ENCODE peak calls at places on chromosomes 6 and 20, in seven cellular contexts. One of them, this sample, is unnamed.

GRCh38 chr20:59955131-59955796 is 3.0 kb upstream of the CDH26 start:
- DNase-seq in PC-3: peak; percentile 65
- DNase-seq in neural progenitor cell: peak; percentile 24
- DNase-seq in PC-9: no peak
- DNase-seq in CD4-positive, alpha-beta T cell: no peak
- DNase-seq in left lung: no peak
- DNase-seq in CD14-positive monocyte: no peak
- DNase-seq in this sample: no peak

GRCh38 chr6:163349001-163349680 is 65.4 kb upstream of the QKI start:
- DNase-seq in left lung: no peak
- DNase-seq in neural progenitor cell: no peak
- DNase-seq in CD4-positive, alpha-beta T cell: no peak
- DNase-seq in PC-9: no peak
- DNase-seq in PC-3: no peak
- DNase-seq in CD14-positive monocyte: no peak
- DNase-seq in this sample: no peak

GRCh38 chr6:6604566-6604965 is 16.0 kb downstream of the LY86 start:
- DNase-seq in left lung: no peak
- DNase-seq in neural progenitor cell: no peak
- DNase-seq in PC-3: no peak
- DNase-seq in CD4-positive, alpha-beta T cell: no peak
- DNase-seq in CD14-positive monocyte: no peak
- DNase-seq in PC-9: no peak
- DNase-seq in this sample: no peak

GRCh38 chr6:120652506-120652905 is 681.8 kb downstream of the TBC1D32 start:
- DNase-seq in PC-3: no peak
- DNase-seq in left lung: no peak
- DNase-seq in CD4-positive, alpha-beta T cell: no peak
- DNase-seq in CD14-positive monocyte: no peak
- DNase-seq in PC-9: no peak
- DNase-seq in neural progenitor cell: no peak
- DNase-seq in this sample: no peak

GRCh38 chr20:61749406-61750075 is 316.1 kb downstream of the TAF4 start:
- DNase-seq in left lung: peak; percentile 26
- DNase-seq in CD14-positive monocyte: peak; percentile 15
- DNase-seq in PC-3: no peak
- DNase-seq in CD4-positive, alpha-beta T cell: no peak
- DNase-seq in neural progenitor cell: no peak
- DNase-seq in PC-9: no peak
- DNase-seq in this sample: no peak

GRCh38 chr6:107534762-107535161 is 44.8 kb downstream of the SOBP start:
- DNase-seq in PC-3: no peak
- DNase-seq in left lung: no peak
- DNase-seq in neural progenitor cell: peak; percentile 52
- DNase-seq in CD4-positive, alpha-beta T cell: no peak
- DNase-seq in PC-9: no peak
- DNase-seq in CD14-positive monocyte: no peak
- DNase-seq in this sample: no peak

GRCh38 chr6:85865665-85866372 is 223.1 kb upstream of the SYNCRIP start:
- DNase-seq in PC-9: peak; percentile 14
- DNase-seq in neural progenitor cell: peak; percentile 24
- DNase-seq in left lung: no peak
- DNase-seq in CD4-positive, alpha-beta T cell: no peak
- DNase-seq in CD14-positive monocyte: no peak
- DNase-seq in PC-3: peak; percentile 89
- DNase-seq in this sample: peak; percentile 55

GRCh38 chr6:56040271-56040670 is 164.9 kb upstream of the BMP5 start:
- DNase-seq in CD14-positive monocyte: no peak
- DNase-seq in CD4-positive, alpha-beta T cell: no peak
- DNase-seq in neural progenitor cell: no peak
- DNase-seq in PC-3: peak; percentile 12
- DNase-seq in left lung: no peak
- DNase-seq in PC-9: no peak
- DNase-seq in this sample: peak; percentile 24

GRCh38 chr6:6749791-6750434 is 161.4 kb downstream of the LY86 start:
- DNase-seq in PC-9: peak; percentile 68
- DNase-seq in PC-3: peak; percentile 90
- DNase-seq in CD14-positive monocyte: peak; percentile 85
- DNase-seq in CD4-positive, alpha-beta T cell: peak; percentile 13
- DNase-seq in neural progenitor cell: peak; percentile 49
- DNase-seq in left lung: peak; percentile 83
- DNase-seq in this sample: peak; percentile 73

GRCh38 chr6:26223677-26224546 is 136.7 kb downstream of the HFE start:
- DNase-seq in neural progenitor cell: peak; percentile 87
- DNase-seq in CD14-positive monocyte: no peak
- DNase-seq in PC-3: peak; percentile 93
- DNase-seq in left lung: no peak
- DNase-seq in PC-9: peak; percentile 71
- DNase-seq in CD4-positive, alpha-beta T cell: peak; percentile 51
- DNase-seq in this sample: peak; percentile 94

GRCh38 chr6:36386495-36387439 is 702 bp downstream of the ETV7 start:
- DNase-seq in left lung: peak; percentile 84
- DNase-seq in PC-9: peak; percentile 29
- DNase-seq in CD14-positive monocyte: no peak
- DNase-seq in CD4-positive, alpha-beta T cell: no peak
- DNase-seq in PC-3: peak; percentile 40
- DNase-seq in neural progenitor cell: peak; percentile 61
- DNase-seq in this sample: peak; percentile 48

GRCh38 chr6:137019476-137020272 is 25.1 kb downstream of the IL20RA start:
- DNase-seq in CD14-positive monocyte: no peak
- DNase-seq in left lung: no peak
- DNase-seq in PC-3: no peak
- DNase-seq in neural progenitor cell: no peak
- DNase-seq in CD4-positive, alpha-beta T cell: no peak
- DNase-seq in PC-9: no peak
- DNase-seq in this sample: no peak

GRCh38 chr6:137024172-137024990 is 20.4 kb downstream of the IL20RA start:
- DNase-seq in CD4-positive, alpha-beta T cell: no peak
- DNase-seq in PC-9: no peak
- DNase-seq in CD14-positive monocyte: no peak
- DNase-seq in left lung: no peak
- DNase-seq in PC-3: peak; percentile 84
- DNase-seq in neural progenitor cell: no peak
- DNase-seq in this sample: peak; percentile 54

GRCh38 chr6:137016366-137016765 is 28.4 kb downstream of the IL20RA start:
- DNase-seq in left lung: no peak
- DNase-seq in PC-9: no peak
- DNase-seq in neural progenitor cell: no peak
- DNase-seq in CD14-positive monocyte: no peak
- DNase-seq in PC-3: no peak
- DNase-seq in CD4-positive, alpha-beta T cell: no peak
- DNase-seq in this sample: no peak

GRCh38 chr6:137015943-137016342 is 28.8 kb downstream of the IL20RA start:
- DNase-seq in PC-3: no peak
- DNase-seq in CD14-positive monocyte: no peak
- DNase-seq in PC-9: no peak
- DNase-seq in CD4-positive, alpha-beta T cell: no peak
- DNase-seq in left lung: no peak
- DNase-seq in neural progenitor cell: no peak
- DNase-seq in this sample: no peak

DNA sequence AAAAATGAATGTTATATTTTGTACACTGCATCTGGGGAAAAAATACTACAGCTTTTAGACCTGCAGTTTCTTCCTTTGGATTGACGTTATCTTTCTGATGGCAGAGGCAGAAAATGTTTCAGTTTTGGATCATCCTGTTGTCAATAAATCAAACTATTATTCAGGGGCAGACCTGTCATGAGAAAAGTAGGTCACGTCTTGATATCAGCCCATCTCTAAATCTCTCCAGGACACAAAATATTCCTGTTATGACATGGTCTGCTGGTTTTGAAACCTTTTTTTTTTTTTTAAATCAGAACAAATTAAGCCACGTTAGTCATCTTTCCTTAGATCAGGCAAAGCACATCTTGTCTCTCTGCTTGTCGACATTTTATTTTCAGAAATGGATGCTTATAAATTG is 24.0 kb downstream of the IL20RA start:
- DNase-seq in left lung: no peak
- DNase-seq in CD14-positive monocyte: no peak
- DNase-seq in PC-9: no peak
- DNase-seq in neural progenitor cell: no peak
- DNase-seq in PC-3: no peak
- DNase-seq in CD4-positive, alpha-beta T cell: no peak
- DNase-seq in this sample: peak; percentile 64
- TF ChIP-seq CTCF in left lung: no peak
- TF ChIP-seq CTCF in CD14-positive monocyte: no peak
- TF ChIP-seq CTCF in PC-9: no peak
- TF ChIP-seq CTCF in neural progenitor cell: no peak
- TF ChIP-seq CTCF in PC-3: no peak
- TF ChIP-seq CTCF in CD4-positive, alpha-beta T cell: no peak
- TF ChIP-seq CTCF in this sample: no peak

GRCh38 chr6:100257661-100258395 is 206.9 kb downstream of the SIM1 start:
- DNase-seq in PC-9: no peak
- DNase-seq in CD4-positive, alpha-beta T cell: no peak
- DNase-seq in neural progenitor cell: peak; percentile 64
- DNase-seq in CD14-positive monocyte: no peak
- DNase-seq in left lung: no peak
- DNase-seq in PC-3: peak; percentile 27
- DNase-seq in this sample: peak; percentile 32
- TF ChIP-seq CTCF in PC-9: no peak
- TF ChIP-seq CTCF in CD4-positive, alpha-beta T cell: no peak
- TF ChIP-seq CTCF in neural progenitor cell: peak; percentile 32
- TF ChIP-seq CTCF in CD14-positive monocyte: no peak
- TF ChIP-seq CTCF in left lung: no peak
- TF ChIP-seq CTCF in PC-3: peak; percentile 52
- TF ChIP-seq CTCF in this sample: peak; percentile 56

DNA sequence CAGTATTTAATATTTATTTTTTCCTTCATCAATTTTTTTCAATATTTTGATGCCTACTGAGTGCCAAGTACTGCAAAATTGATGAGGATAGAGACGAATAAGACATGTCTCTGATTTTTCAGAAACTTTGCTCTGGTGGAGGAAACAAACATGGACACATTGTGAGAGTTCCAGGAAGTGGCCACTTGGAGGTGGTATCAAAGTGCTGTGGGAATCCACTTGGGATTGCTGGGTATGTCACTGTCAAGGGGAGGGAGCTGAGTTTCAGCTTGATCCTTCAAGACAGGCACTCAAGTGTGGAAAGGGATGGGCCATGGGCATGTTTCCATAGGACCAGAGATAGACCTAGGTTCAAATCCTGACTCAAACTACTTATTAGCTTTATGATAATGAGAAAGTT is 24.5 kb upstream of the ABCC10 start:
- DNase-seq in PC-3: no peak
- DNase-seq in left lung: no peak
- DNase-seq in CD14-positive monocyte: no peak
- DNase-seq in PC-9: no peak
- DNase-seq in neural progenitor cell: no peak
- DNase-seq in CD4-positive, alpha-beta T cell: no peak
- DNase-seq in this sample: no peak
- TF ChIP-seq CTCF in PC-3: no peak
- TF ChIP-seq CTCF in left lung: no peak
- TF ChIP-seq CTCF in CD14-positive monocyte: peak; percentile 11
- TF ChIP-seq CTCF in PC-9: no peak
- TF ChIP-seq CTCF in neural progenitor cell: no peak
- TF ChIP-seq CTCF in CD4-positive, alpha-beta T cell: no peak
- TF ChIP-seq CTCF in this sample: peak; percentile 35

GRCh38 chr20:37902504-37903313 is at the start of gene VSTM2L:
- DNase-seq in CD4-positive, alpha-beta T cell: no peak
- DNase-seq in neural progenitor cell: peak; percentile 79
- DNase-seq in left lung: no peak
- DNase-seq in PC-3: peak; percentile 72
- DNase-seq in CD14-positive monocyte: no peak
- DNase-seq in PC-9: peak; percentile 23
- DNase-seq in this sample: peak; percentile 11

GRCh38 chr20:37904845-37905244 is 1.9 kb downstream of the VSTM2L start:
- DNase-seq in PC-9: no peak
- DNase-seq in neural progenitor cell: no peak
- DNase-seq in CD4-positive, alpha-beta T cell: no peak
- DNase-seq in CD14-positive monocyte: no peak
- DNase-seq in PC-3: no peak
- DNase-seq in left lung: no peak
- DNase-seq in this sample: no peak

GRCh38 chr20:37905969-37906613 is 3.2 kb downstream of the VSTM2L start:
- DNase-seq in CD4-positive, alpha-beta T cell: no peak
- DNase-seq in left lung: peak; percentile 49
- DNase-seq in CD14-positive monocyte: no peak
- DNase-seq in neural progenitor cell: no peak
- DNase-seq in PC-3: no peak
- DNase-seq in PC-9: no peak
- DNase-seq in this sample: no peak

GRCh38 chr20:37903317-37904007 is 535 bp downstream of the VSTM2L start:
- DNase-seq in PC-9: no peak
- DNase-seq in neural progenitor cell: no peak
- DNase-seq in left lung: peak; percentile 62
- DNase-seq in CD14-positive monocyte: no peak
- DNase-seq in CD4-positive, alpha-beta T cell: no peak
- DNase-seq in PC-3: no peak
- DNase-seq in this sample: no peak

GRCh38 chr20:37904008-37904675 is 1.2 kb downstream of the VSTM2L start:
- DNase-seq in CD14-positive monocyte: no peak
- DNase-seq in CD4-positive, alpha-beta T cell: no peak
- DNase-seq in PC-3: no peak
- DNase-seq in PC-9: no peak
- DNase-seq in neural progenitor cell: no peak
- DNase-seq in left lung: no peak
- DNase-seq in this sample: no peak
- TF ChIP-seq CTCF in CD14-positive monocyte: no peak
- TF ChIP-seq CTCF in CD4-positive, alpha-beta T cell: no peak
- TF ChIP-seq CTCF in PC-3: no peak
- TF ChIP-seq CTCF in PC-9: no peak
- TF ChIP-seq CTCF in neural progenitor cell: no peak
- TF ChIP-seq CTCF in left lung: no peak
- TF ChIP-seq CTCF in this sample: no peak